ENCODE peak calls at places on chromosomes 16 and 17, in eight cellular contexts. N is CD8-positive, alpha-beta T cell; B is SK-N-SH; L is AG10803; T is AG09319; R is breast epithelium; Z is neural crest cell; V is CD4-positive, alpha-beta T cell. U is an unnamed sample.

GRCh38 chr16:53549970-53550406 is 47.0 kb upstream of the AKTIP start:
- DNase-seq in Z (peak), B (peak), N (peak), T (peak), V (peak), L (peak), R (peak), U (peak)

GRCh38 chr16:11203111-11203623 is 52.8 kb downstream of the SOCS1 start:
- DNase-seq in Z (no peak), R (no peak), N (no peak), L (no peak), T (no peak), V (no peak), B (no peak), U (no peak)

GRCh38 chr17:19707728-19708221 is 8.6 kb downstream of the SLC47A2 start:
- DNase-seq in T (no peak), N (no peak), L (no peak), V (no peak), B (no peak), R (no peak), Z (no peak), U (no peak)

GRCh38 chr16:67460168-67460567 is 20.8 kb downstream of the ATP6V0D1 start:
- DNase-seq in V (no peak), B (no peak), Z (no peak), T (no peak), R (no peak), N (no peak), L (no peak), U (no peak)

GRCh38 chr16:580141-580945 is 9.5 kb upstream of the RAB40C start:
- DNase-seq in V (no peak), N (no peak), B (no peak), L (no peak), Z (no peak), T (no peak), R (no peak), U (no peak)

GRCh38 chr16:87790278-87791023 is 24.7 kb upstream of the KLHDC4 start:
- DNase-seq in R (no peak), T (no peak), L (peak), B (peak), Z (no peak), V (no peak), N (no peak), U (no peak)

GRCh38 chr17:73391331-73392265 is 79.8 kb upstream of the CDC42EP4 start:
- DNase-seq in B (no peak), V (no peak), Z (no peak), R (no peak), T (no peak), N (no peak), L (no peak), U (no peak)

GRCh38 chr16:84836234-84836647 is 16.5 kb downstream of the CRISPLD2 start:
- DNase-seq in V (no peak), N (no peak), Z (no peak), B (peak), R (peak), T (peak), L (peak), U (peak)

GRCh38 chr16:70653809-70654771 is 7.7 kb downstream of the IL34 start:
- DNase-seq in B (peak), V (peak), Z (peak), T (no peak), L (peak), R (peak), N (peak), U (peak)

GRCh38 chr17:1469231-1469852 is 13.3 kb upstream of the CRK start:
- DNase-seq in N (no peak), L (no peak), T (no peak), B (no peak), V (no peak), R (no peak), Z (no peak), U (no peak)

GRCh38 chr16:47884131-47884725 is 271.6 kb downstream of the ABCC12 start:
- DNase-seq in N (no peak), B (no peak), T (no peak), V (no peak), Z (no peak), R (no peak), L (no peak), U (no peak)

GRCh38 chr17:69335018-69335417 is 8.1 kb upstream of the ABCA5 start:
- DNase-seq in N (no peak), B (peak), Z (no peak), V (no peak), L (peak), R (no peak), T (no peak), U (no peak)

GRCh38 chr16:72986011-72986410 is 61.9 kb downstream of the ZFHX3 start:
- DNase-seq in T (no peak), B (no peak), Z (no peak), L (no peak), R (no peak), N (no peak), V (no peak), U (no peak)

GRCh38 chr16:53827741-53828140 is 123.8 kb downstream of the FTO start:
- DNase-seq in B (no peak), R (no peak), L (no peak), V (no peak), Z (no peak), N (no peak), T (no peak), U (no peak)

GRCh38 chr17:56786989-56787482 is 46.7 kb downstream of the C17orf67 start:
- DNase-seq in V (peak), B (no peak), Z (no peak), R (peak), T (peak), N (no peak), L (peak), U (no peak)

GRCh38 chr17:31385428-31386285 is 5.8 kb upstream of the RAB11FIP4 start:
- DNase-seq in Z (no peak), L (peak), T (no peak), B (no peak), V (no peak), R (no peak), N (no peak), U (no peak)

GRCh38 chr17:21300601-21301571 is 16.4 kb downstream of the MAP2K3 start:
- DNase-seq in L (no peak), N (no peak), B (no peak), R (no peak), V (no peak), T (no peak), Z (no peak), U (no peak)

GRCh38 chr16:50068550-50068949 is 2.8 kb downstream of the HEATR3 start:
- DNase-seq in N (no peak), V (no peak), L (peak), T (no peak), Z (no peak), R (no peak), B (no peak), U (no peak)

GRCh38 chr17:28865946-28866752 is 11.3 kb downstream of the ERAL1 start:
- DNase-seq in V (no peak), L (no peak), T (no peak), Z (no peak), B (no peak), N (no peak), R (no peak), U (no peak)

GRCh38 chr16:64250866-64251265 is 871.0 kb downstream of the CDH11 start:
- DNase-seq in V (no peak), R (no peak), L (peak), B (no peak), T (no peak), Z (no peak), N (no peak), U (no peak)

GRCh38 chr16:31467151-31467550 is 4.8 kb upstream of the TGFB1I1 start:
- DNase-seq in R (no peak), Z (no peak), L (peak), N (no peak), V (no peak), T (no peak), B (no peak), U (no peak)

GRCh38 chr17:77470800-77471733 is 330.3 kb downstream of the SEC14L1 start:
- DNase-seq in B (peak), V (no peak), T (no peak), Z (no peak), R (no peak), L (no peak), N (no peak), U (no peak)

GRCh38 chr16:64771273-64771672 is 350.6 kb downstream of the CDH11 start:
- DNase-seq in L (no peak), N (no peak), Z (no peak), T (no peak), B (no peak), R (no peak), V (no peak), U (no peak)

GRCh38 chr17:80946449-80946848 is 45.2 kb upstream of the CHMP6 start:
- DNase-seq in B (no peak), Z (no peak), R (no peak), N (no peak), T (no peak), V (no peak), L (no peak), U (no peak)

GRCh38 chr17:78829477-78829876 is 11.1 kb downstream of the USP36 start:
- DNase-seq in R (no peak), Z (no peak), T (no peak), B (no peak), L (no peak), V (no peak), N (no peak), U (no peak)

GRCh38 chr17:56592487-56593072 is 919 bp upstream of the NOG start:
- DNase-seq in N (peak), R (no peak), V (peak), Z (peak), B (peak), T (no peak), L (peak), U (peak)

GRCh38 chr17:51255673-51256072 is 4.2 kb downstream of the MBTD1 start:
- DNase-seq in L (no peak), N (no peak), R (no peak), V (no peak), T (no peak), Z (no peak), B (no peak), U (no peak)

GRCh38 chr17:45687594-45687993 is 96.5 kb upstream of the CRHR1 start:
- DNase-seq in Z (no peak), R (no peak), L (no peak), N (no peak), T (no peak), V (no peak), B (no peak), U (no peak)

GRCh38 chr16:57667526-57668258 is 414 bp upstream of the ADGRG3 start:
- DNase-seq in L (no peak), V (no peak), R (no peak), Z (no peak), T (no peak), N (no peak), B (peak), U (no peak)
- TF ChIP-seq CTCF in L (no peak), V (no peak), R (no peak), Z (peak), T (no peak), N (no peak), B (no peak), U (no peak)

GRCh38 chr17:71872843-71873242 is 248.0 kb upstream of the SOX9 start:
- DNase-seq in T (no peak), R (no peak), N (no peak), V (no peak), L (no peak), Z (no peak), B (no peak), U (no peak)
- TF ChIP-seq CTCF in T (no peak), R (no peak), N (no peak), V (no peak), L (no peak), Z (no peak), B (no peak), U (no peak)

DNA sequence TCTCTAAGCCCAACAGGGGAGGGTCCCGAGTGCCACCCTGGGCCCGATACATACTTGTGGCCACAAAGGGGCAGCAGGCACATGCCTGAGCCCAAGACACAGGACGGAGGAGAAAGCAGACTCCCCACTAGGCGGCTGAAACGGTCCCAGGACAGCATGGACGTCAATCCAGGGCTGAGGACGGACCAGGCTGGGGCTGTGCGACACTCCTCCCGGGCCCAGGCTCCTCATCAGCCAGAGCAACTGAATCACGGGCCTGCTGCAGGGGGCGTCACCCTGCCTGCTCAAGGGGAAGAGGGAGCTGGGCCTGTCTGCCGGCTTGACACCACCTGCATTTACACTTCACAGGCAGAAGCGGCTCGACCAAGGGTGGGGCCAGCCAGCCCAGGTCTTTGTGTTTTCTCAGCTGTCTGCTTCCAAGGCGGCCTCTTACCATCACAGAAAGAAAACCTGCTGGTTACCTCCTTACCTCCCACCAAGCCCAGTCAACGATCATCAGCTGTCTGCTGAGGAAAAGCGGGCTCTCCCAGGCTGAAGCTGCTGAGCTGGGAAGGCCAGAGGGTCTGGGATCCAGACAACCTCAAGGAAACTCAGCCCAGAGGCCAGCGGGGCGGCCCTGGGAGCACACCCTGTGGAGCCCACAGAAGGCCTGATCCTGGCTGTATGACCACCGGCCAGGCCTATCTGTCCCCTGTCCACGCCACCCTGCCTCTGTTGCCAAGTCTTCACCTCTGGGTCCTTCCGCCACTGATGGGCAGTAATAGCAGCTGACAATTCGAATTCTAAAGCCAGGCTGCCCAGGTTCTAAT is 26.4 kb downstream of the KIFC3 start:
- DNase-seq in N (no peak), T (no peak), Z (peak), R (no peak), B (peak), V (no peak), L (no peak), U (peak)
- TF ChIP-seq CTCF in N (no peak), T (peak), Z (peak), R (no peak), B (no peak), V (no peak), L (no peak), U (peak)

DNA sequence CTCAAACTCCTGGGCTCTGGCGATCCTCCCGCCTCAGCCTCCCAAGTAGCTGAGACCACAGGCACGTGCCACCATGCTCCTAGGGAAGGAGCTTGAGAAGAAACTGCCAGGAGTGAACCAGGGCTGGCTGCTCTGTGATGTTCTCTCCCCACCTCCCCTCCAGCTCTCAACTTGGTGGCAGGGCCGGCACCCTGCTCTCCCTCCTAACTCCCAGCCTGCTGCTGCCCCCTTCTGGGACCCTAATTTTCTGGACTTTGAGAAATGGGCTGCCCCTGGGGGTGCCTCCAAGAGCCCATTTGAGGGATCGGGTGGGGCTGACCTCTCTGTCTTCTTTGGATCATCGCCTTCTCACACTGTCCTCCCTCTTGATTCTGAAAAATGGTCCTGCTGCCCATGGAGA is 14.9 kb upstream of the STAT3 start:
- DNase-seq in N (no peak), L (no peak), V (peak), Z (no peak), R (no peak), B (peak), T (no peak), U (no peak)
- TF ChIP-seq CTCF in N (peak), L (no peak), V (no peak), Z (peak), R (no peak), B (peak), T (peak), U (no peak)

DNA sequence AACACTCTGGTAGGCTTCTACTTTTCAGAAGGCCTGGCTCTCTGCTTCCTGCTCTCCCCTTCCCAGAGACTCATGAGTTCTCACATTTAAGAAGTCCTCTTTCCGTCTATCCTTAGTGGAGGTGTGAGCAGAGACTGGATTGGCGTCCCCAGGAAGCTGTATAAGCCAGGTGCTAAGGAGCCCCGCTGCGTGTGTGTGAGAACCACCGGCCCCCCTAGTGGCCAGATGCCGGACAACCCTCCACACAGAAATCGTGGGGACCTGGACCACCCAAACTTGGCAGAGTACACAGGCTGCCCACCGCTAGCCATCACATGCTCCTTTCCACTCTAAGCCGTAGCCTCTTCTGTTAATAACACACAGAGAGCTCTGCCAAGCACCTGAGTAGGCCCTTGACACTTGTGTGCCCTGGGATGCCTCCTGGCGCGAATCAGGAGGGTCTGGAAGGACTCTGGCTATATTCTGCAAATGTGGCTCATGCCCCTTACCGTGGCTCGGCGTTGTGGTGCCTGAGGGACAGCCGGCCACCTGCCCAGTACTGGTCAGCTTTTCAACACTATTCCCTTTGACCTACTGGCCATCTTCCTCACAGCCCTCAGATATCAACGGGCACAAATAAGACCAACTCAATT is 13.9 kb downstream of the CYB5D2 start:
- DNase-seq in Z (peak), N (no peak), T (no peak), R (no peak), B (no peak), L (no peak), V (no peak), U (peak)
- TF ChIP-seq CTCF in Z (peak), N (no peak), T (no peak), R (no peak), B (peak), L (no peak), V (no peak), U (no peak)

GRCh38 chr17:62871291-62871690 is 63.2 kb upstream of the MARCHF10 start:
- DNase-seq in Z (no peak), L (no peak), R (no peak), B (no peak), N (no peak), V (no peak), T (no peak), U (no peak)
- TF ChIP-seq CTCF in Z (no peak), L (no peak), R (no peak), B (no peak), N (no peak), V (no peak), T (no peak), U (no peak)

DNA sequence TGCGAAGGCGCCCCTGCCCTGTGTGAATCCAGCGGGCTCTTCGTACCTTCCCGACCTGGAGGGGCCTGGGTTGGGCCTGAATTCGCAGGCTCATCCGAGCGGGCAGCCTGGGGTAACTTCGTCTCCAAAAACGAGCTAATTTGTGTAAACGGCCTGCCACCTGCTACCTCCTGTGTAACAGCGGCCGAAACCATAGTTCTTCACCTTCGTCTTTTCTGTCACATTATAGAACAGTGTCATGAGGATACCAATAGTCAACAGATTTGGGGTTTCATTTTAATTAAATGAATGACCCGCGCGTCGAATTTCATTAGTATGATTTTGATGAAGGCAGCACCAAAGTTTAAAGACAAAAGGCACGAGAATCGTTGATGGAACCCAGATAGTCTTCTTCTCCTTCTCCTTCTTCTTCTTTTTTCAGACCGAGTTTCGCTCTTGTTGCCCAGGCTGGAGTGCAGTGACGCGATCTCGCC is 469 bp upstream of the CENPV start:
- DNase-seq in R (no peak), T (no peak), B (no peak), N (no peak), V (no peak), Z (no peak), L (no peak), U (no peak)
- TF ChIP-seq CTCF in R (no peak), T (no peak), B (peak), N (no peak), V (no peak), Z (no peak), L (no peak), U (no peak)

GRCh38 chr16:27408602-27409031 is 6.6 kb downstream of the IL21R start:
- DNase-seq in R (no peak), Z (no peak), T (no peak), N (no peak), V (no peak), L (peak), B (no peak), U (no peak)
- TF ChIP-seq CTCF in R (no peak), Z (no peak), T (no peak), N (no peak), V (no peak), L (no peak), B (no peak), U (no peak)